ENCODE peak calls at places on chromosomes 3 and 15, in six cellular contexts. B, O, Y, T, N and L are unnamed samples.

GRCh38 chr3:183591881-183592521 is 36.5 kb upstream of the KLHL6 start:
- DNase-seq in Y (no peak), N (peak; percentile 45), T (no peak), O (no peak), B (no peak), L (no peak)

GRCh38 chr15:80967991-80968510 is 21.6 kb downstream of the MESD start:
- DNase-seq in Y (no peak), B (no peak), T (no peak), O (peak; percentile 41), N (no peak), L (no peak)

GRCh38 chr3:103341078-103341477 is 906.3 kb downstream of the ZPLD1 start:
- DNase-seq in B (no peak), O (no peak), T (no peak), N (no peak), Y (no peak), L (no peak)

GRCh38 chr3:197466586-197467399 is 89.0 kb downstream of the BDH1 start:
- DNase-seq in O (no peak), T (peak; percentile 87), Y (peak; percentile 72), B (no peak), N (peak; percentile 75), L (no peak)

GRCh38 chr3:14210843-14211594 is 32.4 kb downstream of the LSM3 start:
- DNase-seq in B (no peak), O (no peak), Y (peak; percentile 87), T (peak; percentile 75), N (no peak), L (no peak)

GRCh38 chr3:3403700-3404099 is 224.2 kb upstream of the CRBN start:
- DNase-seq in B (no peak), T (no peak), O (no peak), Y (no peak), N (no peak), L (no peak)

GRCh38 chr15:66780172-66780972 is 78.3 kb downstream of the SMAD6 start:
- DNase-seq in O (no peak), Y (peak; percentile 93), B (no peak), T (peak; percentile 84), N (no peak), L (no peak)

GRCh38 chr3:155743616-155744015 is 1.3 kb downstream of the PLCH1 start:
- DNase-seq in B (no peak), Y (no peak), N (no peak), O (no peak), T (peak; percentile 10), L (no peak)

GRCh38 chr3:141360888-141361598 is 7.3 kb upstream of the ZBTB38 start:
- DNase-seq in O (no peak), T (peak; percentile 90), N (peak; percentile 81), Y (peak; percentile 90), B (no peak), L (peak; percentile 35)

GRCh38 chr15:42042602-42043400 is 22.0 kb upstream of the PLA2G4E start:
- DNase-seq in T (no peak), O (no peak), Y (no peak), N (peak; percentile 76), B (no peak), L (no peak)

GRCh38 chr3:113064183-113064582 is 73.4 kb downstream of the GTPBP8 start:
- DNase-seq in N (no peak), O (no peak), B (no peak), T (no peak), Y (no peak), L (no peak)

GRCh38 chr3:13174011-13174802 is 101.0 kb upstream of the IQSEC1 start:
- DNase-seq in T (no peak), N (no peak), B (no peak), Y (no peak), O (no peak), L (no peak)

GRCh38 chr15:38275951-38276350 is 23.3 kb downstream of the SPRED1 start:
- DNase-seq in O (no peak), T (no peak), Y (peak; percentile 79), N (peak; percentile 21), B (no peak), L (no peak)

GRCh38 chr3:71543371-71544016 is 40.0 kb downstream of the FOXP1 start:
- DNase-seq in T (no peak), O (no peak), N (no peak), Y (no peak), B (no peak), L (no peak)

GRCh38 chr3:71546781-71547180 is 36.7 kb downstream of the FOXP1 start:
- DNase-seq in Y (no peak), T (no peak), N (no peak), O (no peak), B (no peak), L (no peak)

GRCh38 chr3:71547254-71548198 is 36.0 kb downstream of the FOXP1 start:
- DNase-seq in O (no peak), B (no peak), T (peak; percentile 35), N (no peak), Y (no peak), L (no peak)

GRCh38 chr3:71542548-71543370 is 40.8 kb downstream of the FOXP1 start:
- DNase-seq in Y (peak; percentile 92), N (no peak), B (no peak), T (peak; percentile 93), O (no peak), L (no peak)

DNA sequence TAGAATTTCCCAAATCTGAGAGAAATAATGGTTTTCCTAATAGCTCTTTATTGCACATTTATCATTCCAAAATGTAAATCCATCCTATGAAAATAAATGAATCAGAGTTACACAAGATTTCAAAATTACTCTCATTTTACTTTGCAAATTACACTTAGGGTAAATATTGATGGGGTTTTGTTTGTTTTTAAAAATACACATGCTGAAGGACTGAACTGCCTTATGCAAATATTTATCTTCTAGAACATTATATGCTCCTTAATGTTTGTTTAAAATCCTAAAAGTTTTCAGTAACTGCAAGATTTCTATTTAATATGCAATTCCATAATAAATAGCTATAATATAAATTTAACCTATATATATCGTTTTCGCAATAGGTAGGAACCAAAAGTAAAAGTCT is 38.2 kb downstream of the FOXP1 start:
- DNase-seq in N (no peak), O (no peak), T (no peak), B (no peak), Y (peak; percentile 12), L (no peak)
- H3K14ac ChIP-seq in N (no peak overlapping the region), O (no peak overlapping the region), T (no peak overlapping the region), B (no peak overlapping the region), Y (no peak overlapping the region), L (no peak overlapping the region)

GRCh38 chr3:27165348-27165747 is 203.8 kb downstream of the NEK10 start:
- DNase-seq in O (no peak), Y (peak; percentile 42), B (no peak), N (peak; percentile 2), T (peak; percentile 71), L (no peak)

GRCh38 chr3:27171113-27171512 is 198.1 kb downstream of the NEK10 start:
- DNase-seq in Y (no peak), B (no peak), O (no peak), N (peak; percentile 2), T (no peak), L (no peak)

GRCh38 chr3:27166888-27167287 is 202.3 kb downstream of the NEK10 start:
- DNase-seq in T (peak; percentile 71), N (peak; percentile 58), O (no peak), Y (peak; percentile 91), B (no peak), L (no peak)
- H3K14ac ChIP-seq in T (no peak overlapping the region), N (no peak overlapping the region), O (no peak overlapping the region), Y (no peak overlapping the region), B (no peak overlapping the region), L (no peak overlapping the region)

GRCh38 chr3:99834584-99834957 is 16.9 kb downstream of the CMSS1 start:
- DNase-seq in O (no peak), T (no peak), N (no peak), B (no peak), Y (no peak), L (no peak)
- H3K14ac ChIP-seq in O (no peak overlapping the region), T (no peak overlapping the region), N (no peak overlapping the region), B (no peak overlapping the region), Y (no peak overlapping the region), L (no peak overlapping the region)

GRCh38 chr3:43503067-43503728 is 118.6 kb downstream of the ANO10 start:
- DNase-seq in O (no peak), B (no peak), T (peak; percentile 47), Y (peak; percentile 46), N (peak; percentile 64), L (no peak)
- H3K14ac ChIP-seq in O (no peak overlapping the region), B (no peak overlapping the region), T (no peak overlapping the region), Y (no peak overlapping the region), N (no peak overlapping the region), L (no peak overlapping the region)

GRCh38 chr3:188468196-188468595 is 314.2 kb downstream of the LPP start:
- DNase-seq in B (no peak), O (no peak), N (no peak), Y (no peak), T (no peak), L (no peak)
- H3K14ac ChIP-seq in B (no peak overlapping the region), O (no peak overlapping the region), N (no peak overlapping the region), Y (no peak overlapping the region), T (no peak overlapping the region), L (no peak overlapping the region)